ENCODE peak calls at places on chromosomes 3 and 15, in nine cellular contexts. I, X, R, F, M, B, Y, J and L are unnamed samples.

GRCh38 chr3:45673273-45673672 is 15.9 kb upstream of the SACM1L start:
- DNase-seq in B (no peak), F (no peak), X (no peak), M (no peak), I (no peak), Y (no peak), R (no peak), J (peak; percentile 95), L (no peak)

GRCh38 chr3:127479449-127479848 is 111.1 kb downstream of the TPRA1 start:
- DNase-seq in R (no peak), B (no peak), F (no peak), I (no peak), M (no peak), X (peak; percentile 64), Y (peak; percentile 32), J (peak; percentile 68), L (peak; percentile 75)

GRCh38 chr3:133280591-133280990 is 119.3 kb upstream of the BFSP2 start:
- DNase-seq in B (no peak), I (no peak), Y (no peak), M (no peak), X (no peak), F (no peak), R (no peak), J (no peak), L (no peak)

GRCh38 chr15:42157981-42158765 is 1.7 kb upstream of the PLA2G4F start:
- DNase-seq in R (no peak), M (no peak), I (peak; percentile 74), J (no peak), B (peak; percentile 13), Y (no peak), F (no peak), X (no peak), L (peak; percentile 62)

GRCh38 chr3:58356054-58356453 is 23.4 kb downstream of the PXK start:
- DNase-seq in J (no peak), R (no peak), I (no peak), X (peak; percentile 27), M (no peak), F (no peak), Y (no peak), B (no peak), L (no peak)

GRCh38 chr3:72335458-72336050 is 512.7 kb downstream of the SHQ1 start:
- DNase-seq in I (no peak), X (no peak), J (no peak), R (no peak), Y (no peak), B (no peak), M (no peak), F (no peak), L (no peak)

GRCh38 chr3:99751649-99752048 is 66.0 kb upstream of the CMSS1 start:
- DNase-seq in M (no peak), R (no peak), F (no peak), X (no peak), Y (no peak), J (no peak), I (no peak), B (peak; percentile 86), L (no peak)

GRCh38 chr15:74775132-74775562 is 6.7 kb upstream of the CSK start:
- DNase-seq in B (no peak), I (no peak), Y (no peak), M (no peak), X (no peak), F (no peak), J (no peak), R (no peak), L (no peak)

GRCh38 chr15:69159805-69160140 is 662 bp upstream of the GLCE start:
- DNase-seq in X (no peak), F (no peak), J (no peak), B (no peak), R (no peak), Y (no peak), M (no peak), I (no peak), L (no peak)

GRCh38 chr3:25463850-25464418 is 35.9 kb downstream of the RARB start:
- DNase-seq in X (no peak), I (no peak), Y (no peak), F (no peak), B (no peak), J (no peak), M (no peak), R (no peak), L (no peak)

GRCh38 chr3:66609660-66610547 is 109.1 kb upstream of the LRIG1 start:
- DNase-seq in Y (no peak), B (no peak), J (peak; percentile 89), I (no peak), X (peak; percentile 10), F (no peak), M (no peak), R (peak; percentile 88), L (peak; percentile 13)

GRCh38 chr3:190585771-190586630 is 72.1 kb downstream of the IL1RAP start:
- DNase-seq in F (no peak), I (peak; percentile 31), M (peak; percentile 22), B (peak; percentile 93), J (peak; percentile 73), X (peak; percentile 7), Y (no peak), R (peak; percentile 53), L (no peak)

GRCh38 chr15:68596691-68597090 is 17.9 kb downstream of the CORO2B start:
- DNase-seq in J (no peak), Y (peak; percentile 12), X (no peak), I (no peak), R (no peak), M (no peak), F (no peak), B (no peak), L (no peak)

GRCh38 chr15:78051622-78052405 is 25.7 kb downstream of the TBC1D2B start:
- DNase-seq in F (no peak), J (no peak), M (no peak), R (no peak), X (no peak), B (peak; percentile 43), Y (no peak), I (peak; percentile 68), L (peak; percentile 27)

GRCh38 chr3:16079519-16079918 is 95.0 kb upstream of the GALNT15 start:
- DNase-seq in F (no peak), Y (no peak), J (no peak), X (no peak), M (no peak), I (no peak), R (no peak), B (peak; percentile 97), L (no peak)

GRCh38 chr3:195762249-195762585 is 41.4 kb downstream of the MUC20 start:
- DNase-seq in R (no peak), B (no peak), X (no peak), I (no peak), Y (no peak), J (no peak), M (no peak), F (no peak), L (no peak)
- TF ChIP-seq CTCF in R (no peak), B (no peak), X (no peak), I (no peak), Y (no peak), J (no peak), M (no peak), F (no peak), L (no peak)

GRCh38 chr3:177134811-177135210 is 62.5 kb downstream of the TBL1XR1 start:
- DNase-seq in J (no peak), F (no peak), B (no peak), R (no peak), X (no peak), Y (no peak), M (no peak), I (no peak), L (no peak)

GRCh38 chr3:177137774-177138705 is 59.2 kb downstream of the TBL1XR1 start:
- DNase-seq in R (no peak), F (no peak), X (no peak), I (no peak), B (no peak), J (no peak), M (no peak), Y (no peak), L (no peak)

GRCh38 chr3:177134166-177134565 is 63.1 kb downstream of the TBL1XR1 start:
- DNase-seq in F (no peak), I (no peak), J (no peak), Y (no peak), X (no peak), R (no peak), B (no peak), M (no peak), L (no peak)

GRCh38 chr3:177136715-177137114 is 60.6 kb downstream of the TBL1XR1 start:
- DNase-seq in J (no peak), B (no peak), I (no peak), X (no peak), M (no peak), R (no peak), Y (no peak), F (no peak), L (no peak)

GRCh38 chr3:177135841-177136492 is 61.3 kb downstream of the TBL1XR1 start:
- DNase-seq in Y (no peak), F (no peak), J (no peak), X (no peak), R (no peak), B (peak; percentile 24), M (no peak), I (no peak), L (no peak)
- H3K4me1 ChIP-seq in Y (peaks cover 72% of the 10 kb centered on the region), F (peaks cover 31% of the 10 kb centered on the region), J (no peaks in the 10 kb centered on the region), X (no peaks in the 10 kb centered on the region), R (no peaks in the 10 kb centered on the region), B (no peaks in the 10 kb centered on the region), M (peaks cover 11% of the 10 kb centered on the region), I (peaks cover 6% of the 10 kb centered on the region), L (no peaks in the 10 kb centered on the region)

GRCh38 chr3:42613462-42613861 is 13.0 kb downstream of the NKTR start:
- DNase-seq in F (no peak), I (no peak), J (no peak), B (peak; percentile 53), R (no peak), M (no peak), X (peak; percentile 20), Y (no peak), L (no peak)
- TF ChIP-seq CTCF in F (peak; percentile 62), I (peak; percentile 29), J (peak; percentile 75), B (peak; percentile 71), R (peak; percentile 51), M (peak; percentile 41), X (peak; percentile 64), Y (peak; percentile 63), L (peak; percentile 36)

GRCh38 chr3:149839874-149840273 is 26.9 kb downstream of the RNF13 start:
- DNase-seq in J (no peak), B (no peak), R (no peak), X (no peak), M (no peak), Y (no peak), F (no peak), I (no peak), L (no peak)

GRCh38 chr3:149845570-149846244 is 32.7 kb downstream of the RNF13 start:
- DNase-seq in Y (no peak), X (no peak), B (peak; percentile 81), M (no peak), I (no peak), F (no peak), R (no peak), J (no peak), L (no peak)

GRCh38 chr3:149843502-149843901 is 30.5 kb downstream of the RNF13 start:
- DNase-seq in F (no peak), X (no peak), M (no peak), R (no peak), I (no peak), Y (no peak), B (no peak), J (no peak), L (no peak)

GRCh38 chr3:149848238-149848637 is 35.2 kb downstream of the RNF13 start:
- DNase-seq in Y (no peak), J (no peak), R (no peak), M (no peak), I (no peak), X (no peak), F (no peak), B (no peak), L (no peak)

GRCh38 chr3:149844073-149844472 is 31.1 kb downstream of the RNF13 start:
- DNase-seq in F (no peak), Y (no peak), J (no peak), B (no peak), M (no peak), X (no peak), R (no peak), I (no peak), L (no peak)
- H3K4me1 ChIP-seq in F (peaks cover 5% of the 10 kb centered on the region), Y (peaks cover 33% of the 10 kb centered on the region), J (no peaks in the 10 kb centered on the region), B (peaks cover 21% of the 10 kb centered on the region), M (peaks cover 64% of the 10 kb centered on the region), X (no peaks in the 10 kb centered on the region), R (no peaks in the 10 kb centered on the region), I (peaks cover 8% of the 10 kb centered on the region), L (no peaks in the 10 kb centered on the region)